ENCODE peak calls at places on chromosomes 13 and 19, in four cellular contexts. One of them, this sample, is unnamed.

GRCh38 chr13:113812140-113813036 is 51.5 kb downstream of the GAS6 start:
- DNase-seq in left ventricle myocardium inferior: no peak
- DNase-seq in globus pallidus: no peak
- DNase-seq in CD4-positive, alpha-beta memory T cell: no peak
- DNase-seq in this sample: no peak

GRCh38 chr13:89721216-89721615 is 1626.3 kb upstream of the MIR17HG start:
- DNase-seq in left ventricle myocardium inferior: no peak
- DNase-seq in globus pallidus: no peak
- DNase-seq in CD4-positive, alpha-beta memory T cell: no peak
- DNase-seq in this sample: no peak

GRCh38 chr19:33282036-33282686 is 20.2 kb downstream of the CEBPA start:
- DNase-seq in left ventricle myocardium inferior: no peak
- DNase-seq in globus pallidus: no peak
- DNase-seq in CD4-positive, alpha-beta memory T cell: no peak
- DNase-seq in this sample: no peak

GRCh38 chr19:38571682-38572081 is 46.1 kb downstream of the MAP4K1 start:
- DNase-seq in left ventricle myocardium inferior: no peak
- DNase-seq in globus pallidus: no peak
- DNase-seq in CD4-positive, alpha-beta memory T cell: no peak
- DNase-seq in this sample: no peak

GRCh38 chr13:99256283-99256682 is 1.9 kb downstream of the GPR18 start:
- DNase-seq in left ventricle myocardium inferior: no peak
- DNase-seq in globus pallidus: no peak
- DNase-seq in CD4-positive, alpha-beta memory T cell: no peak
- DNase-seq in this sample: no peak

GRCh38 chr13:36913463-36913862 is 6.6 kb downstream of the SMAD9 start:
- DNase-seq in left ventricle myocardium inferior: no peak
- DNase-seq in globus pallidus: no peak
- DNase-seq in CD4-positive, alpha-beta memory T cell: no peak
- DNase-seq in this sample: no peak

GRCh38 chr19:39850892-39851291 is 4.7 kb upstream of the FBL start:
- DNase-seq in left ventricle myocardium inferior: no peak
- DNase-seq in globus pallidus: no peak
- DNase-seq in CD4-positive, alpha-beta memory T cell: no peak
- DNase-seq in this sample: no peak

GRCh38 chr19:55703790-55704215 is 28.8 kb downstream of the EPN1 start:
- DNase-seq in left ventricle myocardium inferior: no peak
- DNase-seq in globus pallidus: peak; percentile 15
- DNase-seq in CD4-positive, alpha-beta memory T cell: peak; percentile 12
- DNase-seq in this sample: peak; percentile 31

GRCh38 chr19:31232871-31233270 is 116.4 kb downstream of the TSHZ3 start:
- DNase-seq in left ventricle myocardium inferior: no peak
- DNase-seq in globus pallidus: no peak
- DNase-seq in CD4-positive, alpha-beta memory T cell: no peak
- DNase-seq in this sample: no peak

GRCh38 chr19:36060430-36060829 is 5.7 kb downstream of the WDR62 start:
- DNase-seq in left ventricle myocardium inferior: peak; percentile 46
- DNase-seq in globus pallidus: peak; percentile 86
- DNase-seq in CD4-positive, alpha-beta memory T cell: no peak
- DNase-seq in this sample: peak; percentile 84

GRCh38 chr19:47623921-47624391 is 15.0 kb downstream of the BICRA start:
- DNase-seq in left ventricle myocardium inferior: no peak
- DNase-seq in globus pallidus: no peak
- DNase-seq in CD4-positive, alpha-beta memory T cell: no peak
- DNase-seq in this sample: no peak

GRCh38 chr19:6458695-6459355 is 767 bp downstream of the SLC25A23 start:
- DNase-seq in left ventricle myocardium inferior: no peak
- DNase-seq in globus pallidus: peak; percentile 8
- DNase-seq in CD4-positive, alpha-beta memory T cell: no peak
- DNase-seq in this sample: no peak

GRCh38 chr13:40550130-40550529 is 116.3 kb downstream of the FOXO1 start:
- DNase-seq in left ventricle myocardium inferior: no peak
- DNase-seq in globus pallidus: no peak
- DNase-seq in CD4-positive, alpha-beta memory T cell: no peak
- DNase-seq in this sample: no peak

GRCh38 chr13:114128624-114129522 is 3.5 kb downstream of the RASA3 start:
- DNase-seq in left ventricle myocardium inferior: peak; percentile 79
- DNase-seq in globus pallidus: peak; percentile 60
- DNase-seq in CD4-positive, alpha-beta memory T cell: peak; percentile 84
- DNase-seq in this sample: peak; percentile 34

GRCh38 chr19:39030854-39031367 is 1.4 kb downstream of the FBXO27 start:
- DNase-seq in left ventricle myocardium inferior: no peak
- DNase-seq in globus pallidus: no peak
- DNase-seq in CD4-positive, alpha-beta memory T cell: no peak
- DNase-seq in this sample: no peak

GRCh38 chr19:6412111-6412999 is 12.3 kb downstream of the KHSRP start:
- DNase-seq in left ventricle myocardium inferior: no peak
- DNase-seq in globus pallidus: no peak
- DNase-seq in CD4-positive, alpha-beta memory T cell: peak; percentile 36
- DNase-seq in this sample: no peak

GRCh38 chr19:44846455-44847143 is 502 bp downstream of the NECTIN2 start:
- DNase-seq in left ventricle myocardium inferior: no peak
- DNase-seq in globus pallidus: no peak
- DNase-seq in CD4-positive, alpha-beta memory T cell: no peak
- DNase-seq in this sample: no peak

GRCh38 chr19:15210323-15210774 is 9.6 kb upstream of the NOTCH3 start:
- DNase-seq in left ventricle myocardium inferior: peak; percentile 44
- DNase-seq in globus pallidus: no peak
- DNase-seq in CD4-positive, alpha-beta memory T cell: no peak
- DNase-seq in this sample: no peak

GRCh38 chr13:111511805-111512504 is 191.5 kb downstream of the TEX29 start:
- DNase-seq in left ventricle myocardium inferior: no peak
- DNase-seq in globus pallidus: no peak
- DNase-seq in CD4-positive, alpha-beta memory T cell: no peak
- DNase-seq in this sample: no peak

GRCh38 chr19:16118489-16119033 is 6.9 kb downstream of the RAB8A start:
- DNase-seq in left ventricle myocardium inferior: no peak
- DNase-seq in globus pallidus: peak; percentile 47
- DNase-seq in CD4-positive, alpha-beta memory T cell: no peak
- DNase-seq in this sample: peak; percentile 26

GRCh38 chr13:27076411-27076810 is 95.2 kb downstream of the USP12 start:
- DNase-seq in left ventricle myocardium inferior: no peak
- DNase-seq in globus pallidus: no peak
- DNase-seq in CD4-positive, alpha-beta memory T cell: no peak
- DNase-seq in this sample: no peak

GRCh38 chr19:16261584-16262370 is 62.8 kb upstream of the KLF2 start:
- DNase-seq in left ventricle myocardium inferior: no peak
- DNase-seq in globus pallidus: no peak
- DNase-seq in CD4-positive, alpha-beta memory T cell: no peak
- DNase-seq in this sample: no peak

This sample was measured in midbrain.